ENCODE peak calls at places on chromosomes 11 and 22, in five cellular contexts. W is upper lobe of left lung, B is GM12878, K is HepG2, T is A549. V is an unnamed sample.
A peak's percentile ranks its signal among the peaks of the same experiment; 100 is the strongest.

GRCh38 chr11:8035225-8035846 is 45.7 kb upstream of the TUB start:
- ATAC-seq in W (no peak), B (no peak), K (no peak), T (no peak), V (no peak)

GRCh38 chr22:39612811-39613548 is 42.4 kb downstream of the CACNA1I start:
- ATAC-seq in W (no peak), B (no peak), K (no peak), T (no peak), V (no peak)

GRCh38 chr11:27656320-27656719 is 43.9 kb downstream of the BDNF start:
- ATAC-seq in W (peak; percentile 78), B (no peak), K (no peak), T (no peak), V (no peak)

GRCh38 chr11:40099391-40100169 is 1359.9 kb downstream of the LRRC4C start:
- ATAC-seq in W (no peak), B (no peak), K (no peak), T (no peak), V (no peak)

GRCh38 chr11:14374922-14375630 is 16.1 kb upstream of the RRAS2 start:
- ATAC-seq in W (no peak), B (peak; percentile 61), K (peak; percentile 77), T (peak; percentile 58), V (no peak)

GRCh38 chr11:44308256-44308922 is 1.6 kb downstream of the ALX4 start:
- ATAC-seq in W (no peak), B (no peak), K (no peak), T (no peak), V (no peak)

GRCh38 chr11:84480151-84480550 is 1147.0 kb downstream of the DLG2 start:
- ATAC-seq in W (no peak), B (no peak), K (no peak), T (no peak), V (no peak)

GRCh38 chr22:20873215-20873614 is 14.4 kb downstream of the SNAP29 start:
- ATAC-seq in W (no peak), B (no peak), K (no peak), T (no peak), V (no peak)

GRCh38 chr11:103870821-103871309 is 165.6 kb upstream of the DDI1 start:
- ATAC-seq in W (peak; percentile 44), B (no peak), K (no peak), T (no peak), V (peak; percentile 96)

GRCh38 chr22:21009638-21010425 is 5.1 kb upstream of the P2RX6 start:
- ATAC-seq in W (no peak), B (peak; percentile 66), K (peak; percentile 90), T (peak; percentile 36), V (no peak)

GRCh38 chr11:81237139-81237538 is 1496.5 kb downstream of the FAM181B start:
- ATAC-seq in W (no peak), B (peak; percentile 81), K (peak; percentile 87), T (peak; percentile 59), V (no peak)

GRCh38 chr11:85869776-85870175 is 14.6 kb downstream of the CCDC83 start:
- ATAC-seq in W (no peak), B (no peak), K (no peak), T (no peak), V (no peak)

GRCh38 chr11:65060913-65061408 is 2.6 kb upstream of the NAALADL1 start:
- ATAC-seq in W (no peak), B (no peak), K (peak; percentile 56), T (peak; percentile 9), V (no peak)

GRCh38 chr11:16603890-16604783 is 134.3 kb upstream of the C11orf58 start:
- ATAC-seq in W (peak; percentile 79), B (no peak), K (peak; percentile 62), T (peak; percentile 12), V (peak; percentile 54)

GRCh38 chr11:16605971-16606783 is 132.3 kb upstream of the C11orf58 start:
- ATAC-seq in W (peak; percentile 91), B (peak; percentile 97), K (peak; percentile 71), T (peak; percentile 60), V (peak; percentile 65)

GRCh38 chr11:16605440-16605970 is 132.9 kb upstream of the C11orf58 start:
- ATAC-seq in W (no peak), B (no peak), K (no peak), T (peak; percentile 7), V (no peak)

GRCh38 chr11:16603245-16603644 is 135.2 kb upstream of the C11orf58 start:
- ATAC-seq in W (no peak), B (no peak), K (no peak), T (no peak), V (no peak)

DNA sequence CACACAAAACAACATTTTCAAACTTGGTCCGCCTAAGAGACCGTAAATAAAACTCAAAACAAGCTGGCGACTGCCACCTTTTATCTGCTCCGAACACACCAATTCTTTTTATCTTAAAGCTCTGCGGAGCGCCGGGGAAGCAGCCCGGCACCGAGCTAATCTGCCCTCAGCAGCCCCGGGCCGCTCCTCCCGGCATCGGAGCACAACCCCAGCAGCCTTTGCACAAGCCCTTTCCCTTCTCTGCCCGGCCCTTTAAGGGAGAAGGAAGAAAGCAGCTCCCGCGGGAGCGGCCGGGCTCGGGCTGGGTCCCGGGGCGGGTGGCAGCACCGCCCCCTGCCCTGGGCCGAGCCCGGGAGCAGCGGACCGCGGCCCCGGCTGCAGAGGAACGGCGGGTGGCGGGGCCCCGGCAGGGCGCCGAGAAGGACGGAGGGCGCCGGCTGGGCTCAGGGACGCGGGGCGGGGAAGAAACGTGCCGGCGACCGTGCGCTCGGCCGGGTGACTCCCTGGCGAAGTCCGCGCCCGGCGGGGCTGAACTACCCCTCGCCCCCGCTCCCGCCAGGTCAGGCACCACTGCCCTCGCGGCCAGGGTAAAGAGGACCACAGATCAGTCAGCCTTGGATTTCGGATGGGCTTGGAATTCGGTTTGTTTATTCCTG is 133.5 kb upstream of the C11orf58 start:
- ATAC-seq in W (peak; percentile 72), B (no peak), K (peak; percentile 65), T (peak; percentile 51), V (peak; percentile 38)
- TF ChIP-seq EP300 in W (no peak), B (no peak), K (no peak), T (no peak), V (no peak)

GRCh38 chr11:92550871-92551270 is 326.3 kb downstream of the FAT3 start:
- ATAC-seq in W (no peak), B (no peak), K (no peak), T (no peak), V (no peak)

GRCh38 chr11:92552942-92553341 is 328.3 kb downstream of the FAT3 start:
- ATAC-seq in W (no peak), B (no peak), K (no peak), T (no peak), V (no peak)

GRCh38 chr11:92557848-92558247 is 333.2 kb downstream of the FAT3 start:
- ATAC-seq in W (no peak), B (no peak), K (no peak), T (no peak), V (no peak)

GRCh38 chr11:92556435-92556834 is 331.8 kb downstream of the FAT3 start:
- ATAC-seq in W (no peak), B (no peak), K (no peak), T (no peak), V (no peak)

DNA sequence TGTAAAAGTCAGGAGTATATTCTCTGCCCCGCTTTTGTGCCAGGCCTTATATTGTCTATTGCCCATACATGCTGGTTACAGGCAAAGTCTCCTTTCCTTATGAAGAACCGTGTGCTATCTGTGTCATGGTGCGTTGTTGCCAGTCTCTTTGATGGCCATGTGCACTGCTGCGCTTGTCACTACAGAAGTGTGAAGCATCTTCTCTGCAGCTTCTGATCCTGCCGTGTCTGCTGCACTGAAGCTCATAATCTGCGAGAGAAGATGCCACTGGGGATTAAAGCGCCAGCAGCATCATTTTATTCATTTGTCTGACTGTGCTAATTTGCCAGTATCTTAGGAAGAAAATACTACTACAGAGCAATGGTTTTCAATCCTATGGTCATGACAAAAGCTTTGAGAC is 330.0 kb downstream of the FAT3 start:
- ATAC-seq in W (no peak), B (no peak), K (no peak), T (no peak), V (no peak)
- TF ChIP-seq EP300 in W (no peak), B (no peak), K (no peak), T (no peak), V (no peak)

DNA sequence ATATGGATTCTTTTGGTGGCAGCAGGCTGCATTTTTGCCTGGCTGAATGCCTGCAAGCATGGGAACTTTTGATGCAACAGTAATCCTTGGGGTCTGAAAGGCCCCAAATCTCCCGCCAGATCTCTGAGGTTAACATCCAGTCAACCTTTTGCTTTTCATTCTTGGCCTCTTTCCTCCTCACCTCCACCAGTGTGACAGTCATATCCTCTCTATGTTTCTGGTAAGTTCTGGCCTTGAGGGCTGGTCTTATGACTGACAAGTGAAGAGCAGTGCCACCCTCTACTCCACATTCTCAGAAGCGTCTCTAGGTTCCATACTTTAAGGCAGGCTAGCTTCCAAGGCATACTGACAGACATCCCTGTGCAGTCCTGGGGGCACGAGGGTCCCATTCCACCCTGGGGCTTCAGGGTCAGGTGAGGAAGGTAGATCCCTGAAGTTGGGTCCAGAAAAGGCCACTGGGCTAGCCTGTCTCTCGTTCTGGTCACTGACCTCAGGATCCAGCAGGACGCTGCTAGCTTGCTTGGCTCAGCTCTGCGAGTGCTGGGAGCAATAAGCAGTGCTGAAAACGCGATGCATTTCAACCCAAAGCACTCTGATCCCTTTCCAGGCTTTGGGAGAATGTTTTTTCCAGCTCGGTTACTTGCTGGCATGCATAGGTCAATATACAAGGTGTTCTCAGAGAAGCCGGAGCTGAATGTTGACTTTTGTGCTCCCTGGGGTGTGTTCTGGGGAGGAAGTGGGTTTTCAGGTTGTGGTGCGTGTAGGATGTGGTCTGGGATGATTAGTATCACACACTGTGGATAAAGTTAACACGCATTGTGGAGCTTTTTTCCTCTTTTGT is 75.2 kb downstream of the PTPRJ start:
- ATAC-seq in W (peak; percentile 81), B (peak; percentile 69), K (peak; percentile 73), T (no peak), V (no peak)
- TF ChIP-seq EP300 in W (no peak), B (no peak), K (no peak), T (no peak), V (no peak)

DNA sequence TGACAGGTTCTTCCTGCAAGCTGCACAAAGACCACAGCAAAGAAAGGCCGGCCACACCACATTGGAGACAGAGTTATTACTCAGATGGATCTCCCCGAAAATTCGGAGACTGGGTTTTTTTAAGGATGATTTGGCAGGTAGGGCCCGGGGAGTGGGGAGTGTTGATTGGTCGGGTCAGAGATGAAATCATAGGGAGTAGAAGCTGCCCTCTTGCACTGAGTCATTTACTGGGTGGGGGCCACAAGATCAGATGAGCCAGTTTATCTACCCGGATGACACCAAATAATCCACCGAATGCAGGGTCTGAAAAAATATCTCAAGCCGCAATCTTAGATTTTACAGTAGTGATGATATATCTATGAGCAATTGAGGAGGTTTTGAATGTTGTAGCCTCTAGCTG is 401.8 kb upstream of the FAT3 start:
- ATAC-seq in W (no peak), B (no peak), K (no peak), T (no peak), V (no peak)
- TF ChIP-seq EP300 in W (no peak), B (no peak), K (no peak), T (no peak), V (no peak)

GRCh38 chr11:10051868-10052586 is 242.0 kb downstream of the SBF2 start:
- ATAC-seq in W (no peak), B (no peak), K (no peak), T (no peak), V (no peak)
- TF ChIP-seq EP300 in W (no peak), B (no peak), K (no peak), T (no peak), V (no peak)

DNA sequence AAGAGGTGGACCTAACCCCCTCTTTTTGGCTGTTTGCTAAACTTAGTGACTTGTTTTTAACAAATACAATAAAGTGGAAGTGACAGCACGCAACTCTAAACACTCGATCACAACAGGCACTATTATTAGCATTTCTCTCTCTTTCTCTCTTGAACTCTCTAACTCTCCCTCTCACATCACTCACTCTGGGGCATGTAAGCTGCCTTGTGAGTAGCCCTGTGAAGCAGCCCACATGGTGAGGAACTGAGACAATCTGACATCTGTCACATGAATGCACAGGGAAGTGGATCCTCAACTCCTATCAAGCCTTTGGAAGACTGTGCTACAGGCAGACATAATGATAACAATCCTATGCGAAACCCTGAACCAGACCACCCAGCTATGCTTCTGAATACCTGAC is 609.0 kb upstream of the CNTN5 start:
- ATAC-seq in W (no peak), B (no peak), K (no peak), T (no peak), V (no peak)
- TF ChIP-seq EP300 in W (no peak), B (no peak), K (no peak), T (no peak), V (no peak)

V was measured in gastroesophageal sphincter.